ENCODE peak calls at places on chromosomes 12 and 14, in four cellular contexts. One of them, this sample, is unnamed.

GRCh38 chr12:2797721-2798418 is 3.1 kb downstream of the FKBP4 start:
- DNase-seq in CD8-positive, alpha-beta T cell: no peak
- DNase-seq in dorsolateral prefrontal cortex: no peak
- DNase-seq in PC-3: no peak
- DNase-seq in this sample: no peak

GRCh38 chr12:106288134-106288509 is 14.4 kb upstream of the TCP11L2 start:
- DNase-seq in PC-3: no peak
- DNase-seq in dorsolateral prefrontal cortex: no peak
- DNase-seq in CD8-positive, alpha-beta T cell: no peak
- DNase-seq in this sample: no peak

GRCh38 chr12:80293759-80294158 is 150.3 kb upstream of the PTPRQ start:
- DNase-seq in dorsolateral prefrontal cortex: no peak
- DNase-seq in CD8-positive, alpha-beta T cell: no peak
- DNase-seq in PC-3: no peak
- DNase-seq in this sample: no peak

GRCh38 chr14:89014570-89014847 is 190.1 kb downstream of the TTC8 start:
- DNase-seq in PC-3: no peak
- DNase-seq in CD8-positive, alpha-beta T cell: no peak
- DNase-seq in dorsolateral prefrontal cortex: no peak
- DNase-seq in this sample: no peak

GRCh38 chr14:61608245-61609142 is 86.8 kb upstream of the HIF1A start:
- DNase-seq in dorsolateral prefrontal cortex: peak
- DNase-seq in PC-3: peak
- DNase-seq in CD8-positive, alpha-beta T cell: no peak
- DNase-seq in this sample: peak

GRCh38 chr12:104667139-104667538 is 210.4 kb downstream of the CHST11 start:
- DNase-seq in dorsolateral prefrontal cortex: no peak
- DNase-seq in CD8-positive, alpha-beta T cell: no peak
- DNase-seq in PC-3: no peak
- DNase-seq in this sample: no peak

GRCh38 chr12:47995976-47996375 is 8.3 kb downstream of the COL2A1 start:
- DNase-seq in PC-3: peak
- DNase-seq in CD8-positive, alpha-beta T cell: no peak
- DNase-seq in dorsolateral prefrontal cortex: no peak
- DNase-seq in this sample: no peak

GRCh38 chr12:9673404-9674225 is 4.1 kb downstream of the CLEC2D start:
- DNase-seq in CD8-positive, alpha-beta T cell: peak
- DNase-seq in PC-3: peak
- DNase-seq in dorsolateral prefrontal cortex: no peak
- DNase-seq in this sample: no peak

GRCh38 chr12:62190921-62191746 is 69.1 kb upstream of the USP15 start:
- DNase-seq in PC-3: no peak
- DNase-seq in dorsolateral prefrontal cortex: no peak
- DNase-seq in CD8-positive, alpha-beta T cell: no peak
- DNase-seq in this sample: no peak

GRCh38 chr14:52328286-52328685 is 14.2 kb downstream of the PTGER2 start:
- DNase-seq in PC-3: peak
- DNase-seq in dorsolateral prefrontal cortex: no peak
- DNase-seq in CD8-positive, alpha-beta T cell: no peak
- DNase-seq in this sample: no peak

GRCh38 chr12:26782372-26783132 is 50.4 kb downstream of the ITPR2 start:
- DNase-seq in CD8-positive, alpha-beta T cell: no peak
- DNase-seq in dorsolateral prefrontal cortex: no peak
- DNase-seq in PC-3: peak
- DNase-seq in this sample: no peak

GRCh38 chr14:31943217-31943616 is 133.9 kb upstream of the ARHGAP5 start:
- DNase-seq in dorsolateral prefrontal cortex: no peak
- DNase-seq in CD8-positive, alpha-beta T cell: no peak
- DNase-seq in PC-3: no peak
- DNase-seq in this sample: no peak

GRCh38 chr12:25286837-25287236 is 36.1 kb upstream of the KRAS start:
- DNase-seq in dorsolateral prefrontal cortex: no peak
- DNase-seq in PC-3: peak
- DNase-seq in CD8-positive, alpha-beta T cell: no peak
- DNase-seq in this sample: no peak

GRCh38 chr14:44029933-44030332 is 477.1 kb downstream of the FSCB start:
- DNase-seq in dorsolateral prefrontal cortex: no peak
- DNase-seq in CD8-positive, alpha-beta T cell: no peak
- DNase-seq in PC-3: no peak
- DNase-seq in this sample: no peak

GRCh38 chr12:71958993-71959588 is 20.4 kb downstream of the TPH2 start:
- DNase-seq in PC-3: no peak
- DNase-seq in dorsolateral prefrontal cortex: no peak
- DNase-seq in CD8-positive, alpha-beta T cell: no peak
- DNase-seq in this sample: no peak

GRCh38 chr12:1929985-1930815 is 11.7 kb upstream of the CACNA2D4 start:
- DNase-seq in CD8-positive, alpha-beta T cell: no peak
- DNase-seq in dorsolateral prefrontal cortex: peak
- DNase-seq in PC-3: no peak
- DNase-seq in this sample: no peak

GRCh38 chr12:25436206-25436912 is 116.7 kb downstream of the LMNTD1 start:
- DNase-seq in dorsolateral prefrontal cortex: no peak
- DNase-seq in PC-3: peak
- DNase-seq in CD8-positive, alpha-beta T cell: no peak
- DNase-seq in this sample: peak

GRCh38 chr12:40013292-40013691 is 92.6 kb downstream of the SLC2A13 start:
- DNase-seq in dorsolateral prefrontal cortex: no peak
- DNase-seq in CD8-positive, alpha-beta T cell: no peak
- DNase-seq in PC-3: no peak
- DNase-seq in this sample: no peak

GRCh38 chr12:114395755-114396152 is 10.2 kb downstream of the TBX5 start:
- DNase-seq in dorsolateral prefrontal cortex: no peak
- DNase-seq in CD8-positive, alpha-beta T cell: no peak
- DNase-seq in PC-3: no peak
- DNase-seq in this sample: no peak

GRCh38 chr12:14962180-14962579 is 779 bp upstream of the ARHGDIB start:
- DNase-seq in dorsolateral prefrontal cortex: no peak
- DNase-seq in CD8-positive, alpha-beta T cell: no peak
- DNase-seq in PC-3: no peak
- DNase-seq in this sample: no peak

GRCh38 chr14:59293934-59294661 is 105.6 kb downstream of the DAAM1 start:
- DNase-seq in CD8-positive, alpha-beta T cell: no peak
- DNase-seq in PC-3: peak
- DNase-seq in dorsolateral prefrontal cortex: no peak
- DNase-seq in this sample: no peak

GRCh38 chr12:84508325-84508861 is 404.2 kb downstream of the SLC6A15 start:
- DNase-seq in PC-3: peak
- DNase-seq in dorsolateral prefrontal cortex: no peak
- DNase-seq in CD8-positive, alpha-beta T cell: no peak
- DNase-seq in this sample: no peak

GRCh38 chr14:88242426-88242825 is 80.6 kb downstream of the KCNK10 start:
- DNase-seq in CD8-positive, alpha-beta T cell: no peak
- DNase-seq in PC-3: no peak
- DNase-seq in dorsolateral prefrontal cortex: no peak
- DNase-seq in this sample: no peak

GRCh38 chr12:27754795-27755194 is 25.2 kb upstream of the KLHL42 start:
- DNase-seq in PC-3: no peak
- DNase-seq in CD8-positive, alpha-beta T cell: no peak
- DNase-seq in dorsolateral prefrontal cortex: no peak
- DNase-seq in this sample: no peak

GRCh38 chr14:67999290-67999689 is 179.7 kb downstream of the RAD51B start:
- DNase-seq in CD8-positive, alpha-beta T cell: no peak
- DNase-seq in PC-3: peak
- DNase-seq in dorsolateral prefrontal cortex: no peak
- DNase-seq in this sample: no peak

GRCh38 chr12:88781909-88782308 is 201.6 kb upstream of the KITLG start:
- DNase-seq in PC-3: no peak
- DNase-seq in dorsolateral prefrontal cortex: no peak
- DNase-seq in CD8-positive, alpha-beta T cell: no peak
- DNase-seq in this sample: no peak

GRCh38 chr12:28966049-28966778 is 182.9 kb upstream of the FAR2 start:
- DNase-seq in CD8-positive, alpha-beta T cell: no peak
- DNase-seq in dorsolateral prefrontal cortex: no peak
- DNase-seq in PC-3: no peak
- DNase-seq in this sample: no peak

GRCh38 chr14:54942913-54943312 is 40.3 kb upstream of the GCH1 start:
- DNase-seq in dorsolateral prefrontal cortex: no peak
- DNase-seq in CD8-positive, alpha-beta T cell: no peak
- DNase-seq in PC-3: no peak
- DNase-seq in this sample: no peak

GRCh38 chr14:44895716-44896115 is 66.0 kb downstream of the KLHL28 start:
- DNase-seq in PC-3: peak
- DNase-seq in CD8-positive, alpha-beta T cell: no peak
- DNase-seq in dorsolateral prefrontal cortex: no peak
- DNase-seq in this sample: no peak

GRCh38 chr12:119868992-119869391 is 8.1 kb downstream of the CIT start:
- DNase-seq in CD8-positive, alpha-beta T cell: no peak
- DNase-seq in dorsolateral prefrontal cortex: no peak
- DNase-seq in PC-3: no peak
- DNase-seq in this sample: no peak

GRCh38 chr14:20690848-20691640 is 2.5 kb downstream of the ANG start:
- DNase-seq in dorsolateral prefrontal cortex: no peak
- DNase-seq in PC-3: peak
- DNase-seq in CD8-positive, alpha-beta T cell: peak
- DNase-seq in this sample: no peak

GRCh38 chr12:64796205-64796845 is 28.1 kb upstream of the TBC1D30 start:
- DNase-seq in PC-3: peak
- DNase-seq in CD8-positive, alpha-beta T cell: peak
- DNase-seq in dorsolateral prefrontal cortex: no peak
- DNase-seq in this sample: peak

GRCh38 chr12:71439613-71440392 is at the start of gene LGR5:
- DNase-seq in PC-3: peak
- DNase-seq in CD8-positive, alpha-beta T cell: no peak
- DNase-seq in dorsolateral prefrontal cortex: peak
- DNase-seq in this sample: peak

GRCh38 chr12:105347486-105347885 is 17.0 kb downstream of the C12orf75 start:
- DNase-seq in dorsolateral prefrontal cortex: no peak
- DNase-seq in CD8-positive, alpha-beta T cell: no peak
- DNase-seq in PC-3: no peak
- DNase-seq in this sample: no peak

DNA sequence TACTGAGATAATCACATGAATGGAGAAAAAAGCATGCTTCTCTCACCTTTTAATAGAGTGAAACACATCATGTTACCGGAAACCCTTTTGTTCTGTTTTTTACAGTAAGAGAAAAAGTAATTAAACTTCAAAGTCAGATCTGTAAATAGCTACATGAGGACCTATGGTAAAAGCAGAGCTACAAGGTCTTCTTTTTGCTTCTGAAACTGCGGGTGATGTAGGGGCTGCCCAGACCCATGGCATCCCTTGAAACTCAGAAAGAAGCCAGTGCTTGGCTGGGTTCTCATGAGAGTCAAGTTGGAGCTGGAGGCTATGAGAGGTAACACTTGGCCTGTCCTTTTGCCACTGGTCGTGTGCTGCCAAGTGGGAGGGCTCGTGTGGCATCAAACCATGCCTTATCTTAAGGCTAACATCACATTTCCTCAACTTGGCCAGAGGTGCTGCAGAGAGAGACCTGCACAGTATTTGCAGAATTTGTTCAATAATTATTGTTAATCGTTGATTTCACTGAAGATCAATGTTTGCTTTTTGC is 47.6 kb downstream of the EML1 start:
- DNase-seq in dorsolateral prefrontal cortex: no peak
- DNase-seq in PC-3: no peak
- DNase-seq in CD8-positive, alpha-beta T cell: no peak
- DNase-seq in this sample: no peak
- H3K27ac ChIP-seq in dorsolateral prefrontal cortex: no peak
- H3K27ac ChIP-seq in PC-3: no peak
- H3K27ac ChIP-seq in CD8-positive, alpha-beta T cell: no peak
- H3K27ac ChIP-seq in this sample: no peak

GRCh38 chr12:11812558-11813421 is 163.3 kb downstream of the ETV6 start:
- DNase-seq in PC-3: no peak
- DNase-seq in dorsolateral prefrontal cortex: no peak
- DNase-seq in CD8-positive, alpha-beta T cell: no peak
- DNase-seq in this sample: no peak

GRCh38 chr12:11814362-11814761 is 164.9 kb downstream of the ETV6 start:
- DNase-seq in PC-3: peak
- DNase-seq in CD8-positive, alpha-beta T cell: no peak
- DNase-seq in dorsolateral prefrontal cortex: no peak
- DNase-seq in this sample: no peak

GRCh38 chr12:11813422-11813813 is 163.9 kb downstream of the ETV6 start:
- DNase-seq in dorsolateral prefrontal cortex: no peak
- DNase-seq in PC-3: no peak
- DNase-seq in CD8-positive, alpha-beta T cell: no peak
- DNase-seq in this sample: no peak

GRCh38 chr12:11819643-11820042 is 170.2 kb downstream of the ETV6 start:
- DNase-seq in CD8-positive, alpha-beta T cell: no peak
- DNase-seq in dorsolateral prefrontal cortex: no peak
- DNase-seq in PC-3: no peak
- DNase-seq in this sample: no peak

DNA sequence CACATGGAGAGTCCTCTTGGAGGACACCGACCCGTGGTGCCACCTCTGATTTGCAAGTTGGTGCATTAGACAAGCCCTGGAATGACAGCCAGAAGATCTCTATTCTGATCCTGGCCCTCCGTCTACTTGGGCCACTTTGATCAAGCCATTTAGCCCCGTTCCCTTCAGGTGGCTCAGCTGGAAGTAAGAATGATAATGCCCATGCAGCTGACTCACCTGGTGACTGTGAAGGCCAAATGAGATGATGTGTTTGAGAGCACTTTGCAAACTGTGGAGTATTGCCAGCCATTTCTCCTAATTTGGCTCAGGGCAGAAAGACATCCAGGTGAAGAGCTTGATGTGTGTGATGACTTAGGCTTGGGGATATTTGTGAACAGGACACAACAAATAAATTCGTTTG is 165.9 kb downstream of the ETV6 start:
- DNase-seq in dorsolateral prefrontal cortex: no peak
- DNase-seq in CD8-positive, alpha-beta T cell: no peak
- DNase-seq in PC-3: peak
- DNase-seq in this sample: no peak
- H3K27ac ChIP-seq in dorsolateral prefrontal cortex: peak
- H3K27ac ChIP-seq in CD8-positive, alpha-beta T cell: no peak
- H3K27ac ChIP-seq in PC-3: no peak
- H3K27ac ChIP-seq in this sample: peak

GRCh38 chr12:4272014-4272975 is 1.3 kb upstream of the CCND2 start:
- DNase-seq in CD8-positive, alpha-beta T cell: peak
- DNase-seq in PC-3: no peak
- DNase-seq in dorsolateral prefrontal cortex: no peak
- DNase-seq in this sample: no peak
- H3K27ac ChIP-seq in CD8-positive, alpha-beta T cell: peak
- H3K27ac ChIP-seq in PC-3: no peak
- H3K27ac ChIP-seq in dorsolateral prefrontal cortex: no peak
- H3K27ac ChIP-seq in this sample: peak

DNA sequence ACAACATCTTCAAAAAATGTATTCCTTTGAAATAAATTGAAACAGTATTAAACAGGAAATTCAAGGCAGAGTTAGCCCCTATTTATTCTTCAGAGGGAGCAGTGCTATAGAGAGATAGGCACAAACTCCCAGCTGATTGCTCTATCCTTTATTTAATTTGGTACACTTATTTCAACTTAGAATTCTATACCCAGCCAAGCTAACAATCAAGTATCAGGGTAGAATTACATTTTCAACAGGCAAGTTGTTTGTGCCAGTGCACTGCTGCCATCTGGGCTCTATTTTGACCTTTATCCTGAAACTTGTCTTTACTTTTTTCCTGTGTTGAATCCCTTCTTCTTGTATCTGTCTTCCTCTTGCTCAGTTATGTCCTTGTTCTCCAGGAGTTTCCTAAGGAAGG is 159.2 kb downstream of the STXBP6 start:
- DNase-seq in CD8-positive, alpha-beta T cell: no peak
- DNase-seq in dorsolateral prefrontal cortex: no peak
- DNase-seq in PC-3: no peak
- DNase-seq in this sample: no peak
- H3K27ac ChIP-seq in CD8-positive, alpha-beta T cell: no peak
- H3K27ac ChIP-seq in dorsolateral prefrontal cortex: no peak
- H3K27ac ChIP-seq in PC-3: no peak
- H3K27ac ChIP-seq in this sample: no peak

This sample was measured in caudate nucleus.